ENCODE peak calls at places on chromosomes 5 and 9, in ten cellular contexts. J is HL-60; R is NCI-H774; O is NCI-H1105 treated with DMSO at 0.1 percent for 48 hours; H is AG04449; U is stimulated activated CD8-positive, alpha-beta memory T cell treated with anti-CD3 and anti-CD28 coated beads, Interleukin-4, amount 100 ng/mL, for 48 hours; Y is effector memory CD8-positive, alpha-beta T cell; T is AG10803; Z is CD8-positive, alpha-beta memory T cell; Q is brain pericyte. K is an unnamed sample.
A peak's percentile ranks its signal among the peaks of the same experiment; 100 is the strongest.

GRCh38 chr5:97021416-97021815 is 85.5 kb downstream of the LNPEP start:
- DNase-seq in J (no peak), R (no peak), O (no peak), H (no peak), U (no peak), Y (no peak), T (no peak), Z (no peak), Q (no peak), K (no peak)

GRCh38 chr5:14250094-14250777 is 107.1 kb downstream of the TRIO start:
- DNase-seq in J (peak; percentile 60), R (peak; percentile 63), O (peak; percentile 84), H (no peak), U (no peak), Y (no peak), T (peak; percentile 69), Z (no peak), Q (no peak), K (no peak)

GRCh38 chr5:115246361-115246991 is 16.2 kb downstream of the PGGT1B start:
- DNase-seq in J (peak; percentile 1), R (peak; percentile 39), O (peak; percentile 54), H (no peak), U (no peak), Y (peak; percentile 4), T (peak; percentile 37), Z (peak; percentile 27), Q (no peak), K (peak; percentile 34)

GRCh38 chr9:137156567-137157375 is 13.1 kb downstream of the LRRC26 start:
- DNase-seq in J (no peak), R (peak; percentile 15), O (no peak), H (no peak), U (peak; percentile 81), Y (peak; percentile 43), T (peak; percentile 34), Z (peak; percentile 46), Q (no peak), K (peak; percentile 51)

GRCh38 chr5:172107606-172108005 is 80.4 kb downstream of the STK10 start:
- DNase-seq in J (peak; percentile 27), R (no peak), O (no peak), H (peak; percentile 79), U (no peak), Y (no peak), T (peak; percentile 91), Z (no peak), Q (no peak), K (no peak)

GRCh38 chr9:137310190-137311052 is 8.3 kb upstream of the NRARP start:
- DNase-seq in J (no peak), R (peak; percentile 71), O (no peak), H (no peak), U (no peak), Y (no peak), T (no peak), Z (no peak), Q (no peak), K (no peak)

GRCh38 chr5:165209101-165209727 is 1703.8 kb downstream of the MAT2B start:
- DNase-seq in J (no peak), R (no peak), O (no peak), H (no peak), U (no peak), Y (no peak), T (peak; percentile 14), Z (no peak), Q (no peak), K (peak; percentile 1)

GRCh38 chr9:16871358-16872151 is 1.1 kb upstream of the BNC2 start:
- DNase-seq in J (peak; percentile 73), R (no peak), O (peak; percentile 34), H (peak; percentile 58), U (peak; percentile 38), Y (peak; percentile 8), T (peak; percentile 85), Z (no peak), Q (no peak), K (no peak)

GRCh38 chr5:180396931-180397330 is 43.8 kb upstream of the GFPT2 start:
- DNase-seq in J (no peak), R (no peak), O (no peak), H (no peak), U (no peak), Y (no peak), T (no peak), Z (no peak), Q (no peak), K (no peak)

GRCh38 chr5:169906745-169907649 is 73.3 kb downstream of the INSYN2B start:
- DNase-seq in J (no peak), R (peak; percentile 65), O (peak; percentile 71), H (no peak), U (no peak), Y (no peak), T (peak; percentile 77), Z (no peak), Q (no peak), K (no peak)

GRCh38 chr5:154038241-154038603 is 488 bp downstream of the FAM114A2 start:
- DNase-seq in J (peak; percentile 49), R (peak; percentile 4), O (peak; percentile 34), H (no peak), U (peak; percentile 62), Y (no peak), T (no peak), Z (no peak), Q (no peak), K (no peak)

GRCh38 chr5:120476063-120476462 is 12.0 kb downstream of the PRR16 start:
- DNase-seq in J (no peak), R (no peak), O (no peak), H (no peak), U (no peak), Y (no peak), T (no peak), Z (no peak), Q (no peak), K (no peak)

GRCh38 chr5:174571662-174572397 is 152.6 kb upstream of the MSX2 start:
- DNase-seq in J (no peak), R (no peak), O (no peak), H (peak; percentile 69), U (no peak), Y (no peak), T (peak; percentile 76), Z (no peak), Q (peak; percentile 78), K (no peak)

GRCh38 chr5:73171495-73171894 is 1.5 kb upstream of the TMEM174 start:
- DNase-seq in J (no peak), R (no peak), O (no peak), H (no peak), U (no peak), Y (no peak), T (no peak), Z (no peak), Q (no peak), K (no peak)

K was measured in CD4-positive, CD25-positive, alpha-beta regulatory T cell.